ENCODE peak calls at places on chromosomes 5 and 9, in nine cellular contexts. One of them, this sample, is unnamed.

GRCh38 chr5:68332546-68332945 is 117.0 kb downstream of the PIK3R1 start:
- DNase-seq in GM23338: no peak
- DNase-seq in HepG2: no peak
- DNase-seq in Panc1: no peak
- DNase-seq in HCT116: no peak
- DNase-seq in A549: no peak
- DNase-seq in SK-N-SH: no peak
- DNase-seq in HL-60: no peak
- DNase-seq in GM12878: no peak
- DNase-seq in this sample: no peak

GRCh38 chr9:120653762-120654161 is 60.5 kb downstream of the MEGF9 start:
- DNase-seq in GM23338: no peak
- DNase-seq in HepG2: no peak
- DNase-seq in Panc1: no peak
- DNase-seq in HCT116: no peak
- DNase-seq in A549: no peak
- DNase-seq in SK-N-SH: no peak
- DNase-seq in HL-60: no peak
- DNase-seq in GM12878: no peak
- DNase-seq in this sample: no peak

GRCh38 chr5:72920690-72921089 is 35.2 kb upstream of the FCHO2 start:
- DNase-seq in GM23338: peak; percentile 54
- DNase-seq in HepG2: no peak
- DNase-seq in Panc1: peak; percentile 45
- DNase-seq in HCT116: peak; percentile 26
- DNase-seq in A549: peak; percentile 47
- DNase-seq in SK-N-SH: no peak
- DNase-seq in HL-60: no peak
- DNase-seq in GM12878: no peak
- DNase-seq in this sample: peak; percentile 37

GRCh38 chr5:7850533-7851239 is at the start of gene CFAP90:
- DNase-seq in GM23338: peak; percentile 96
- DNase-seq in HepG2: peak; percentile 49
- DNase-seq in Panc1: no peak
- DNase-seq in HCT116: no peak
- DNase-seq in A549: peak; percentile 43
- DNase-seq in SK-N-SH: peak; percentile 94
- DNase-seq in HL-60: no peak
- DNase-seq in GM12878: no peak
- DNase-seq in this sample: no peak

GRCh38 chr9:83423815-83424707 is 114.1 kb downstream of the FRMD3 start:
- DNase-seq in GM23338: no peak
- DNase-seq in HepG2: peak; percentile 94
- DNase-seq in Panc1: no peak
- DNase-seq in HCT116: no peak
- DNase-seq in A549: no peak
- DNase-seq in SK-N-SH: no peak
- DNase-seq in HL-60: no peak
- DNase-seq in GM12878: no peak
- DNase-seq in this sample: peak; percentile 6

GRCh38 chr5:111699976-111700375 is 57.0 kb downstream of the NREP start:
- DNase-seq in GM23338: no peak
- DNase-seq in HepG2: peak; percentile 39
- DNase-seq in Panc1: no peak
- DNase-seq in HCT116: no peak
- DNase-seq in A549: no peak
- DNase-seq in SK-N-SH: no peak
- DNase-seq in HL-60: no peak
- DNase-seq in GM12878: no peak
- DNase-seq in this sample: no peak

GRCh38 chr5:173758675-173759074 is 129.5 kb upstream of the CPEB4 start:
- DNase-seq in GM23338: no peak
- DNase-seq in HepG2: no peak
- DNase-seq in Panc1: no peak
- DNase-seq in HCT116: no peak
- DNase-seq in A549: no peak
- DNase-seq in SK-N-SH: no peak
- DNase-seq in HL-60: no peak
- DNase-seq in GM12878: no peak
- DNase-seq in this sample: no peak

GRCh38 chr9:121286973-121287721 is 19.2 kb downstream of the GSN start:
- DNase-seq in GM23338: peak; percentile 96
- DNase-seq in HepG2: peak; percentile 86
- DNase-seq in Panc1: peak; percentile 81
- DNase-seq in HCT116: peak; percentile 98
- DNase-seq in A549: peak; percentile 96
- DNase-seq in SK-N-SH: no peak
- DNase-seq in HL-60: peak; percentile 78
- DNase-seq in GM12878: no peak
- DNase-seq in this sample: peak; percentile 90

GRCh38 chr5:141434006-141434405 is 3.7 kb downstream of the PCDHGA12 start:
- DNase-seq in GM23338: no peak
- DNase-seq in HepG2: no peak
- DNase-seq in Panc1: no peak
- DNase-seq in HCT116: no peak
- DNase-seq in A549: no peak
- DNase-seq in SK-N-SH: no peak
- DNase-seq in HL-60: no peak
- DNase-seq in GM12878: no peak
- DNase-seq in this sample: no peak

GRCh38 chr9:34253460-34253837 is 74.6 kb downstream of the UBAP1 start:
- DNase-seq in GM23338: no peak
- DNase-seq in HepG2: no peak
- DNase-seq in Panc1: no peak
- DNase-seq in HCT116: no peak
- DNase-seq in A549: peak; percentile 54
- DNase-seq in SK-N-SH: no peak
- DNase-seq in HL-60: no peak
- DNase-seq in GM12878: no peak
- DNase-seq in this sample: no peak

DNA sequence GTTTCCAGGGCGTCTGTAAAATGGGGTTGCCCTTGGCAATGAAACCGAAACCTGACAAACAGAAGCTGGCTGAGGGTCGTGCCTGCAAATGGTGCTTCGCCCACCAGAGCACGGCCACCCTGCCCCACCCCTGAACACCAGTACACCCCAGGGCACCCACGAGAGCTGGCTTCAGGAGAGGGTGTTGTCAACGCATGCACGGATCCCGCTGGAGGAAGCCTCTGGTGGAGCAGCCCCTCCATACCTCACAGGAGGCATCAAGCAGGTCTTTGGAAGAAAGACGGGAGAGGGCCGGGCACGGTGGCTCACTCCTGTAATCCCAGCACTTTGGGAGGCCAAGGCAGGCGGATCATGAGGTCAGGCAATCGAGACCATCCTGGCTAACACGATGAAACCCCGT is 8.6 kb downstream of the SLC6A3 start:
- DNase-seq in GM23338: no peak
- DNase-seq in HepG2: no peak
- DNase-seq in Panc1: no peak
- DNase-seq in HCT116: no peak
- DNase-seq in A549: no peak
- DNase-seq in SK-N-SH: no peak
- DNase-seq in HL-60: no peak
- DNase-seq in GM12878: no peak
- DNase-seq in this sample: no peak
- TF ChIP-seq REST in GM23338: no peak
- TF ChIP-seq REST in HepG2: no peak
- TF ChIP-seq REST in Panc1: no peak
- TF ChIP-seq REST in HCT116: no peak
- TF ChIP-seq REST in A549: no peak
- TF ChIP-seq REST in SK-N-SH: no peak
- TF ChIP-seq REST in HL-60: no peak
- TF ChIP-seq REST in GM12878: no peak
- TF ChIP-seq REST in this sample: no peak

GRCh38 chr5:96729156-96729555 is 67.0 kb downstream of the CAST start:
- DNase-seq in GM23338: no peak
- DNase-seq in HepG2: no peak
- DNase-seq in Panc1: no peak
- DNase-seq in HCT116: no peak
- DNase-seq in A549: no peak
- DNase-seq in SK-N-SH: no peak
- DNase-seq in HL-60: no peak
- DNase-seq in GM12878: no peak
- DNase-seq in this sample: no peak

GRCh38 chr5:96736937-96737336 is 70.8 kb downstream of the ERAP1 start:
- DNase-seq in GM23338: no peak
- DNase-seq in HepG2: no peak
- DNase-seq in Panc1: no peak
- DNase-seq in HCT116: no peak
- DNase-seq in A549: no peak
- DNase-seq in SK-N-SH: no peak
- DNase-seq in HL-60: no peak
- DNase-seq in GM12878: no peak
- DNase-seq in this sample: no peak

GRCh38 chr5:96733771-96734498 is 71.8 kb downstream of the CAST start:
- DNase-seq in GM23338: peak; percentile 22
- DNase-seq in HepG2: no peak
- DNase-seq in Panc1: no peak
- DNase-seq in HCT116: peak; percentile 54
- DNase-seq in A549: no peak
- DNase-seq in SK-N-SH: no peak
- DNase-seq in HL-60: no peak
- DNase-seq in GM12878: no peak
- DNase-seq in this sample: peak; percentile 29

DNA sequence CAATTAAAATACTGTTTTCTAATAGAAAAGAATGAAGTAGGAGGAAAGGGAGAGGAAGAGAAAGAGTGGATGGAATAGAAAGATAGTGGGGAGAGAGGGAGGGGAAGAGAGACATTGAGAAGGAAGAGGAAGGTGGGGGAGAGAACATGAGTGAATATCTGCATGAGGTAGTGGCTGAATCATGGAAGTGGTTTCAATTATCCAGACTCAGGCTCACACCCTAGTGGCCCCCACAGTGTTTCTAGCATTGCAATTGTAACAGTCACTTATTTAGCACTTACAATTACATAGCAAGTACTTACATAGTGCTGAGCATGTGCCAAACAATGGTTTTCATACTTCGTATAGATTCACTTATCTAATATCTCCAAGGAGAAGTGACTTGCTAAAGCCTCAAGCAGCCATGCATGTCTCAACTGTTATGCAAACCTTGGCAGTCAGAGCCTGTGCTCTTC is 72.7 kb downstream of the CAST start:
- DNase-seq in GM23338: peak; percentile 21
- DNase-seq in HepG2: no peak
- DNase-seq in Panc1: no peak
- DNase-seq in HCT116: no peak
- DNase-seq in A549: no peak
- DNase-seq in SK-N-SH: no peak
- DNase-seq in HL-60: no peak
- DNase-seq in GM12878: no peak
- DNase-seq in this sample: no peak
- TF ChIP-seq REST in GM23338: no peak
- TF ChIP-seq REST in HepG2: no peak
- TF ChIP-seq REST in Panc1: no peak
- TF ChIP-seq REST in HCT116: no peak
- TF ChIP-seq REST in A549: no peak
- TF ChIP-seq REST in SK-N-SH: no peak
- TF ChIP-seq REST in HL-60: no peak
- TF ChIP-seq REST in GM12878: no peak
- TF ChIP-seq REST in this sample: no peak

GRCh38 chr5:159943331-159943730 is 27.0 kb downstream of the ADRA1B start:
- DNase-seq in GM23338: no peak
- DNase-seq in HepG2: no peak
- DNase-seq in Panc1: no peak
- DNase-seq in HCT116: no peak
- DNase-seq in A549: no peak
- DNase-seq in SK-N-SH: no peak
- DNase-seq in HL-60: no peak
- DNase-seq in GM12878: no peak
- DNase-seq in this sample: no peak

GRCh38 chr5:159935946-159936345 is 19.7 kb downstream of the ADRA1B start:
- DNase-seq in GM23338: no peak
- DNase-seq in HepG2: no peak
- DNase-seq in Panc1: no peak
- DNase-seq in HCT116: no peak
- DNase-seq in A549: no peak
- DNase-seq in SK-N-SH: no peak
- DNase-seq in HL-60: no peak
- DNase-seq in GM12878: no peak
- DNase-seq in this sample: no peak

GRCh38 chr5:159936686-159937329 is 20.5 kb downstream of the ADRA1B start:
- DNase-seq in GM23338: no peak
- DNase-seq in HepG2: no peak
- DNase-seq in Panc1: no peak
- DNase-seq in HCT116: no peak
- DNase-seq in A549: no peak
- DNase-seq in SK-N-SH: no peak
- DNase-seq in HL-60: no peak
- DNase-seq in GM12878: no peak
- DNase-seq in this sample: no peak

GRCh38 chr5:159933531-159934485 is 17.5 kb downstream of the ADRA1B start:
- DNase-seq in GM23338: no peak
- DNase-seq in HepG2: no peak
- DNase-seq in Panc1: no peak
- DNase-seq in HCT116: no peak
- DNase-seq in A549: no peak
- DNase-seq in SK-N-SH: no peak
- DNase-seq in HL-60: no peak
- DNase-seq in GM12878: no peak
- DNase-seq in this sample: no peak

DNA sequence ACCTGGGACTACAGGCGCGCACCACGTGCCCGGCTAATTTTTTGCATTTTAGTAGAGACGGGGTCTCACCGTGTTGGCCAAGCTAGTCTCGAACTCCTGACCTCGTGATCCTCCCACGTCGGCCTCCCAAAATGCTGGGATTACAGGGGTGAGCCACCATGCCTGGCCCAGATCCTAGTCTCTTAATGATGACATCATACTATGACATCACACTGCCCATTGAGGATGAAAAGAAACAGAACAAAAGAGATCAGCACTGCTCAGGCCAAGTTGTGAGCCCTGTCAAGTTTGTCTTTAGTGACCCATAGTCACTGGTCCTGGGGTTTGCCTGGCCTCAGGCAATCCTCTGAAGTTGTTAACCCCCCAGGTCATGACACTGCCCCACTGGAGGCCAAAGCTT is 21.3 kb downstream of the ADRA1B start:
- DNase-seq in GM23338: no peak
- DNase-seq in HepG2: no peak
- DNase-seq in Panc1: no peak
- DNase-seq in HCT116: no peak
- DNase-seq in A549: no peak
- DNase-seq in SK-N-SH: no peak
- DNase-seq in HL-60: no peak
- DNase-seq in GM12878: no peak
- DNase-seq in this sample: no peak
- TF ChIP-seq REST in GM23338: no peak
- TF ChIP-seq REST in HepG2: no peak
- TF ChIP-seq REST in Panc1: no peak
- TF ChIP-seq REST in HCT116: no peak
- TF ChIP-seq REST in A549: no peak
- TF ChIP-seq REST in SK-N-SH: no peak
- TF ChIP-seq REST in HL-60: no peak
- TF ChIP-seq REST in GM12878: no peak
- TF ChIP-seq REST in this sample: no peak

DNA sequence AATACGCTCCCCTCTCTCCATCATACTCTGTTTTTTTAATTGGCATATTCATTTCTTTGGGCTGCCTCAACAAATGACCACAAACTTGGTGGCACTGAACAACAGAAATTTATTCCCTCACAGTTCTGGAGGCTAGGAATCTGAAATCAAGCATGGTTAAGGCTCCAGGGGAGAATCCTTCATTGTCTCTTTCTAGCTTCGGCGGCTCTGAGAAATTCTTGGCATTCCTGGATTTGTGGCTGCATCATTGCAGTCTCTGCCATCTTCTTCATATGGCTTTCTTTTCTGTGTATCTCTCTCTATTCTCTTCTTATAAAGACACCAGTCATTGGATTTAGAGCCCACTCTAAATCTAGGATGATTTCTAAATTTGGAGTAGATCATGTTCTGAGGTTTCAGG is 10.9 kb upstream of the SLC24A2 start:
- DNase-seq in GM23338: peak; percentile 89
- DNase-seq in HepG2: no peak
- DNase-seq in Panc1: no peak
- DNase-seq in HCT116: no peak
- DNase-seq in A549: no peak
- DNase-seq in SK-N-SH: no peak
- DNase-seq in HL-60: no peak
- DNase-seq in GM12878: no peak
- DNase-seq in this sample: no peak
- TF ChIP-seq REST in GM23338: no peak
- TF ChIP-seq REST in HepG2: no peak
- TF ChIP-seq REST in Panc1: no peak
- TF ChIP-seq REST in HCT116: no peak
- TF ChIP-seq REST in A549: no peak
- TF ChIP-seq REST in SK-N-SH: no peak
- TF ChIP-seq REST in HL-60: no peak
- TF ChIP-seq REST in GM12878: no peak
- TF ChIP-seq REST in this sample: no peak

This sample was measured in K562.